ENCODE peak calls at places on chromosomes 12 and 14, in ten cellular contexts. C, J, X, A, E, N, T, P, G and O are unnamed samples.

GRCh38 chr14:52780893-52781292 is 10.5 kb downstream of the GNPNAT1 start:
- DNase-seq in A (no peak), N (no peak), J (no peak), P (no peak), E (peak; percentile 72), G (no peak), C (no peak), T (no peak), X (no peak), O (no peak)

GRCh38 chr12:4288296-4289019 is 14.9 kb downstream of the CCND2 start:
- DNase-seq in G (no peak), T (no peak), E (no peak), N (no peak), C (no peak), A (no peak), P (no peak), X (no peak), J (no peak), O (no peak)

GRCh38 chr12:132313182-132313581 is 16.2 kb downstream of the GALNT9 start:
- DNase-seq in P (no peak), G (no peak), A (no peak), C (no peak), X (no peak), T (no peak), N (no peak), E (no peak), J (no peak), O (no peak)

GRCh38 chr14:81565441-81566290 is 32.0 kb upstream of the SEL1L start:
- DNase-seq in E (peak; percentile 6), N (no peak), A (peak; percentile 8), J (no peak), X (peak; percentile 37), C (peak; percentile 59), P (no peak), G (no peak), T (peak; percentile 54), O (peak; percentile 51)

GRCh38 chr14:102507891-102508312 is 1.7 kb downstream of the ANKRD9 start:
- DNase-seq in A (no peak), P (no peak), E (no peak), N (no peak), X (no peak), C (no peak), G (no peak), J (no peak), T (no peak), O (no peak)

GRCh38 chr14:96086574-96087077 is 47.5 kb downstream of the C14orf132 start:
- DNase-seq in E (no peak), C (no peak), G (peak; percentile 25), X (no peak), J (no peak), N (no peak), A (no peak), P (no peak), T (no peak), O (no peak)

GRCh38 chr12:107131832-107132616 is 38.7 kb upstream of the CRY1 start:
- DNase-seq in N (no peak), C (peak; percentile 85), P (no peak), E (peak; percentile 65), X (no peak), A (peak; percentile 44), T (peak; percentile 90), G (peak; percentile 68), J (peak; percentile 52), O (no peak)

GRCh38 chr14:37508500-37508899 is 86.5 kb downstream of the FOXA1 start:
- DNase-seq in A (no peak), J (no peak), G (peak; percentile 14), N (no peak), X (no peak), C (no peak), E (no peak), T (peak; percentile 20), P (no peak), O (no peak)

GRCh38 chr12:89461649-89462612 is 62.7 kb downstream of the GALNT4 start:
- DNase-seq in T (peak; percentile 90), C (peak; percentile 64), J (peak; percentile 36), X (no peak), P (no peak), N (no peak), A (peak; percentile 57), E (peak; percentile 85), G (peak; percentile 82), O (no peak)

GRCh38 chr14:72550513-72550912 is 343.4 kb downstream of the DPF3 start:
- DNase-seq in E (no peak), G (no peak), J (no peak), X (no peak), T (no peak), P (no peak), A (no peak), C (no peak), N (no peak), O (no peak)

GRCh38 chr12:121531356-121531750 is 49.5 kb downstream of the KDM2B start:
- DNase-seq in J (no peak), C (no peak), P (no peak), N (no peak), X (no peak), A (no peak), E (no peak), G (no peak), T (no peak), O (no peak)

DNA sequence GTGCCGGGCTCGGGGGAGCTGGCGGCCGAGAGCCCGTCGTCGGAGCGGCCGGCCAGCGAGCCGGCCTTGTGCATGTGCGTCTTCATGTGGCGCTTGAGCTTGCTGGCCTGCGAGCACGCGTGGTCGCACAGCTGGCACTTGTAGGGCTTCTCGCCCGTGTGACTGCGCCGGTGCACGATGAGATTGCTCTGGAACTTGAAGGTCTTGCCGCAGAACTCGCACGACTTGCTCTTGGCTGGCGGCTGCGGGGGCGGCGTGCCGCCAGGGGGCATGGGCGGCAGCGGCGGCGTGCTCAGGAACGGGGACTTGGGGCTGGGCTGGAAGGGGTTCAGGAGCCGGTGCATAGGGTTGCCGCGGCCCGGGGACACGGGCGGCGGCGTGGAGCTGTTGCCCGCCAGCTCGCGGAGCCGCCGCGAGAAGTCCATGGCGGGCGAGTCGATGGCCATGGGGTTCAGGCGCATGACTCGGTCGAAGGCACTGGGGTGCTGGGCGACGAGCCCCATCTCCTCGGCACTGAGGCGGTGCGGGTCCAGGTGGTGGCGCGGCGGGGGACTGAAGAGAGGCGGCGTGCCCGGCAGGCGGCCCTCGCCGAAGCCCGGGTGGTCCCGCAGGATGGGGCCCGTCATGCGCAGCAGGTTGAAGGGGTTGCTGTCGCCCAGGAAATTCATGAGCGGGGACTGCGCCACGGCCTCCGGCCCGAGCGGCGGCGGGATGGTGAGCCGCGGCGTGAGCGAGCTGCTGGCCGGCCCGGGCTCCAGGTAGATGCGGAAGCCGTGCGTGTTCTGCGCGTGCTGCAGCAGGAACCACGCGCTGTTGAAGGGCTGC is 96.5 kb downstream of the BCL11B start:
- DNase-seq in X (no peak), A (no peak), C (no peak), J (no peak), G (no peak), P (no peak), T (no peak), E (no peak), N (no peak), O (no peak)
- H3K4me1 ChIP-seq in X (no peaks in the 10 kb centered on the region), A (no peaks in the 10 kb centered on the region), C (no peaks in the 10 kb centered on the region), J (no peaks in the 10 kb centered on the region), G (no peaks in the 10 kb centered on the region), P (no peaks in the 10 kb centered on the region), T (peaks cover 10% of the 10 kb centered on the region), E (no peaks in the 10 kb centered on the region), N (no peaks in the 10 kb centered on the region), O (no peaks in the 10 kb centered on the region)

GRCh38 chr14:69770559-69770958 is 3.6 kb downstream of the SRSF5 start:
- DNase-seq in T (no peak), G (no peak), X (no peak), A (no peak), J (no peak), P (no peak), C (no peak), E (no peak), N (no peak), O (no peak)
- H3K4me1 ChIP-seq in T (peaks cover 31% of the 10 kb centered on the region), G (peaks cover 4% of the 10 kb centered on the region), X (peaks cover 26% of the 10 kb centered on the region), A (peaks cover 3% of the 10 kb centered on the region), J (peaks cover 7% of the 10 kb centered on the region), P (peaks cover 29% of the 10 kb centered on the region), C (peaks cover 20% of the 10 kb centered on the region), E (peaks cover 26% of the 10 kb centered on the region), N (peaks cover 89% of the 10 kb centered on the region), O (peaks cover 24% of the 10 kb centered on the region)

DNA sequence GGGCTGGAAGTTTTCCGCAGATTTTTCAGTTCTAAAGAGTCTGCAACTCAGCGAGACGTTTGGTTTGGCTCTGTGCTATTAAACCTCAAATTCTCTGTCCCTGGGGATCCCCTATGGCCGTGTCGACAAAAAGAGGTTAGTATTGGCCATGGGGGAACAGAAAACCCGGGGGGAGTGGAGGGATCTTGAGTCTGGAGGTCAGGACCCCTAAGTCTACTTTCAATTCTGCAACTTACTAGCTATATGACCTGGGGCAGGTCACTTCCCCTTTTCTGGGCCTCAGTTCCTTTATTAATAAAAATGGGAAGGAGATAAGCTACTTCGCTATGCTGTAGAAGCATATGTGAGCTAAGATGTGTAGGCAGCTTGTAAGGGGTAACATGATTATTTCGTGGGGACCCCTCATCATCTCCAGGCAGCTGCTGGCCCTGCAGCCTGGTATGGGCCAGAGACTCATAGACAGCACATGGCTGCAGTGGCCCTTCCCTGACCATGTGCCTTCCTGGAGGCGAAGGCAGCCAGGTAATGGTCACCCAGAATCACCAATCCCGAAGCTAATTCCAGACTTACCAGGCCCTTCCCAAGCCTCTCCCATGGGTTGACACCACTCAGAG is 8.6 kb downstream of the ASB2 start:
- DNase-seq in C (no peak), A (no peak), J (no peak), X (no peak), N (no peak), T (no peak), P (no peak), E (no peak), G (no peak), O (no peak)
- H3K4me1 ChIP-seq in C (no peaks in the 10 kb centered on the region), A (no peaks in the 10 kb centered on the region), J (peaks cover 5% of the 10 kb centered on the region), X (no peaks in the 10 kb centered on the region), N (peaks cover 100% of the 10 kb centered on the region), T (peaks cover 22% of the 10 kb centered on the region), P (peaks cover 54% of the 10 kb centered on the region), E (no peaks in the 10 kb centered on the region), G (peaks cover 18% of the 10 kb centered on the region), O (no peaks in the 10 kb centered on the region)

GRCh38 chr14:61553730-61554641 is 141.3 kb upstream of the HIF1A start:
- DNase-seq in J (no peak), T (peak; percentile 98), A (no peak), E (no peak), C (peak; percentile 67), N (no peak), G (peak; percentile 98), X (peak; percentile 75), P (no peak), O (no peak)
- H3K4me1 ChIP-seq in J (peaks cover 21% of the 10 kb centered on the region), T (peaks cover 63% of the 10 kb centered on the region), A (peaks cover 13% of the 10 kb centered on the region), E (no peaks in the 10 kb centered on the region), C (peaks cover 20% of the 10 kb centered on the region), N (peaks cover 50% of the 10 kb centered on the region), G (peaks cover 30% of the 10 kb centered on the region), X (peaks cover 23% of the 10 kb centered on the region), P (peaks cover 11% of the 10 kb centered on the region), O (peaks cover 27% of the 10 kb centered on the region)